ENCODE peak calls at places on chromosome 13, in nine cellular contexts. One of them, this sample, is unnamed.

GRCh38 chr13:25886438-25887214 is 165.2 kb downstream of the SHISA2 start:
- DNase-seq in posterior vena cava: no peak
- DNase-seq in adrenal gland: no peak
- DNase-seq in activated effector memory CD4-positive, alpha-beta T cell treated with Interleukin-2 at 50 U/mL for 16 hours: no peak
- DNase-seq in neuronal stem cell: no peak
- DNase-seq in myocyte: peak
- DNase-seq in LHCN-M2: peak
- DNase-seq in CD8-positive, alpha-beta memory T cell: no peak
- DNase-seq in upper lobe of right lung: no peak
- DNase-seq in this sample: peak

GRCh38 chr13:107301724-107302374 is 733.9 kb upstream of the ARGLU1 start:
- DNase-seq in posterior vena cava: no peak
- DNase-seq in adrenal gland: no peak
- DNase-seq in activated effector memory CD4-positive, alpha-beta T cell treated with Interleukin-2 at 50 U/mL for 16 hours: no peak
- DNase-seq in neuronal stem cell: peak
- DNase-seq in myocyte: no peak
- DNase-seq in LHCN-M2: no peak
- DNase-seq in CD8-positive, alpha-beta memory T cell: no peak
- DNase-seq in upper lobe of right lung: no peak
- DNase-seq in this sample: no peak

GRCh38 chr13:95676100-95676774 is 702 bp upstream of the DNAJC3 start:
- DNase-seq in posterior vena cava: no peak
- DNase-seq in adrenal gland: peak
- DNase-seq in activated effector memory CD4-positive, alpha-beta T cell treated with Interleukin-2 at 50 U/mL for 16 hours: peak
- DNase-seq in neuronal stem cell: no peak
- DNase-seq in myocyte: no peak
- DNase-seq in LHCN-M2: peak
- DNase-seq in CD8-positive, alpha-beta memory T cell: peak
- DNase-seq in upper lobe of right lung: peak
- DNase-seq in this sample: no peak

GRCh38 chr13:24875566-24875965 is 111.6 kb downstream of the RNF17 start:
- DNase-seq in posterior vena cava: no peak
- DNase-seq in adrenal gland: no peak
- DNase-seq in activated effector memory CD4-positive, alpha-beta T cell treated with Interleukin-2 at 50 U/mL for 16 hours: no peak
- DNase-seq in neuronal stem cell: no peak
- DNase-seq in myocyte: no peak
- DNase-seq in LHCN-M2: no peak
- DNase-seq in CD8-positive, alpha-beta memory T cell: no peak
- DNase-seq in upper lobe of right lung: no peak
- DNase-seq in this sample: no peak

GRCh38 chr13:109779074-109779473 is 7.3 kb downstream of the IRS2 start:
- DNase-seq in posterior vena cava: no peak
- DNase-seq in adrenal gland: peak
- DNase-seq in activated effector memory CD4-positive, alpha-beta T cell treated with Interleukin-2 at 50 U/mL for 16 hours: peak
- DNase-seq in neuronal stem cell: no peak
- DNase-seq in myocyte: no peak
- DNase-seq in LHCN-M2: no peak
- DNase-seq in CD8-positive, alpha-beta memory T cell: peak
- DNase-seq in upper lobe of right lung: no peak
- DNase-seq in this sample: no peak

GRCh38 chr13:84037937-84038464 is 155.7 kb upstream of the SLITRK1 start:
- DNase-seq in posterior vena cava: no peak
- DNase-seq in adrenal gland: no peak
- DNase-seq in activated effector memory CD4-positive, alpha-beta T cell treated with Interleukin-2 at 50 U/mL for 16 hours: no peak
- DNase-seq in neuronal stem cell: no peak
- DNase-seq in myocyte: no peak
- DNase-seq in LHCN-M2: peak
- DNase-seq in CD8-positive, alpha-beta memory T cell: no peak
- DNase-seq in upper lobe of right lung: no peak
- DNase-seq in this sample: no peak

GRCh38 chr13:34842466-34842865 is 99.6 kb upstream of the NBEA start:
- DNase-seq in posterior vena cava: no peak
- DNase-seq in adrenal gland: no peak
- DNase-seq in activated effector memory CD4-positive, alpha-beta T cell treated with Interleukin-2 at 50 U/mL for 16 hours: no peak
- DNase-seq in neuronal stem cell: no peak
- DNase-seq in myocyte: peak
- DNase-seq in LHCN-M2: no peak
- DNase-seq in CD8-positive, alpha-beta memory T cell: no peak
- DNase-seq in upper lobe of right lung: no peak
- DNase-seq in this sample: no peak

GRCh38 chr13:99496322-99497142 is 4.7 kb upstream of the TM9SF2 start:
- DNase-seq in posterior vena cava: peak
- DNase-seq in adrenal gland: peak
- DNase-seq in activated effector memory CD4-positive, alpha-beta T cell treated with Interleukin-2 at 50 U/mL for 16 hours: peak
- DNase-seq in neuronal stem cell: no peak
- DNase-seq in myocyte: peak
- DNase-seq in LHCN-M2: peak
- DNase-seq in CD8-positive, alpha-beta memory T cell: peak
- DNase-seq in upper lobe of right lung: no peak
- DNase-seq in this sample: no peak

GRCh38 chr13:44243198-44243852 is 130.3 kb upstream of the SERP2 start:
- DNase-seq in posterior vena cava: no peak
- DNase-seq in adrenal gland: peak
- DNase-seq in activated effector memory CD4-positive, alpha-beta T cell treated with Interleukin-2 at 50 U/mL for 16 hours: no peak
- DNase-seq in neuronal stem cell: peak
- DNase-seq in myocyte: peak
- DNase-seq in LHCN-M2: peak
- DNase-seq in CD8-positive, alpha-beta memory T cell: no peak
- DNase-seq in upper lobe of right lung: no peak
- DNase-seq in this sample: no peak

GRCh38 chr13:37681295-37682032 is 82.9 kb upstream of the POSTN start:
- DNase-seq in posterior vena cava: no peak
- DNase-seq in adrenal gland: no peak
- DNase-seq in activated effector memory CD4-positive, alpha-beta T cell treated with Interleukin-2 at 50 U/mL for 16 hours: no peak
- DNase-seq in neuronal stem cell: no peak
- DNase-seq in myocyte: peak
- DNase-seq in LHCN-M2: peak
- DNase-seq in CD8-positive, alpha-beta memory T cell: no peak
- DNase-seq in upper lobe of right lung: no peak
- DNase-seq in this sample: no peak

GRCh38 chr13:99657848-99658265 is 156.6 kb downstream of the TM9SF2 start:
- DNase-seq in posterior vena cava: no peak
- DNase-seq in adrenal gland: peak
- DNase-seq in activated effector memory CD4-positive, alpha-beta T cell treated with Interleukin-2 at 50 U/mL for 16 hours: no peak
- DNase-seq in neuronal stem cell: no peak
- DNase-seq in myocyte: no peak
- DNase-seq in LHCN-M2: no peak
- DNase-seq in CD8-positive, alpha-beta memory T cell: peak
- DNase-seq in upper lobe of right lung: peak
- DNase-seq in this sample: no peak

GRCh38 chr13:33271759-33272158 is 13.8 kb downstream of the STARD13 start:
- DNase-seq in posterior vena cava: no peak
- DNase-seq in adrenal gland: no peak
- DNase-seq in activated effector memory CD4-positive, alpha-beta T cell treated with Interleukin-2 at 50 U/mL for 16 hours: no peak
- DNase-seq in neuronal stem cell: no peak
- DNase-seq in myocyte: peak
- DNase-seq in LHCN-M2: no peak
- DNase-seq in CD8-positive, alpha-beta memory T cell: no peak
- DNase-seq in upper lobe of right lung: no peak
- DNase-seq in this sample: no peak

GRCh38 chr13:70108276-70108845 is at the start of gene KLHL1:
- DNase-seq in posterior vena cava: no peak
- DNase-seq in adrenal gland: no peak
- DNase-seq in activated effector memory CD4-positive, alpha-beta T cell treated with Interleukin-2 at 50 U/mL for 16 hours: no peak
- DNase-seq in neuronal stem cell: no peak
- DNase-seq in myocyte: no peak
- DNase-seq in LHCN-M2: no peak
- DNase-seq in CD8-positive, alpha-beta memory T cell: no peak
- DNase-seq in upper lobe of right lung: no peak
- DNase-seq in this sample: no peak

GRCh38 chr13:102440259-102440936 is 38.5 kb upstream of the FGF14 start:
- DNase-seq in posterior vena cava: no peak
- DNase-seq in adrenal gland: no peak
- DNase-seq in activated effector memory CD4-positive, alpha-beta T cell treated with Interleukin-2 at 50 U/mL for 16 hours: no peak
- DNase-seq in neuronal stem cell: no peak
- DNase-seq in myocyte: no peak
- DNase-seq in LHCN-M2: no peak
- DNase-seq in CD8-positive, alpha-beta memory T cell: no peak
- DNase-seq in upper lobe of right lung: peak
- DNase-seq in this sample: no peak

GRCh38 chr13:43153436-43154082 is 130.2 kb downstream of the DNAJC15 start:
- DNase-seq in posterior vena cava: no peak
- DNase-seq in adrenal gland: no peak
- DNase-seq in activated effector memory CD4-positive, alpha-beta T cell treated with Interleukin-2 at 50 U/mL for 16 hours: no peak
- DNase-seq in neuronal stem cell: no peak
- DNase-seq in myocyte: peak
- DNase-seq in LHCN-M2: peak
- DNase-seq in CD8-positive, alpha-beta memory T cell: no peak
- DNase-seq in upper lobe of right lung: no peak
- DNase-seq in this sample: no peak